ENCODE peak calls at places on chromosomes 16 and 17, in five cellular contexts. One of them, this sample, is unnamed.
A peak's percentile ranks its signal among the peaks of the same experiment; 100 is the strongest.

GRCh38 chr16:9370071-9370491 is 278.6 kb downstream of the HAPSTR1 start:
- DNase-seq in brain microvascular endothelial cell: no peak
- DNase-seq in stomach: no peak
- DNase-seq in adrenal gland: no peak
- DNase-seq in uterus: no peak
- DNase-seq in this sample: no peak

GRCh38 chr17:81160306-81160705 is 5.0 kb upstream of the PVALEF start:
- DNase-seq in brain microvascular endothelial cell: no peak
- DNase-seq in stomach: no peak
- DNase-seq in uterus: no peak
- DNase-seq in adrenal gland: peak; percentile 58
- DNase-seq in this sample: peak; percentile 51

GRCh38 chr16:50153648-50154368 is 702 bp downstream of the TENT4B start:
- DNase-seq in uterus: no peak
- DNase-seq in brain microvascular endothelial cell: no peak
- DNase-seq in adrenal gland: peak; percentile 41
- DNase-seq in stomach: no peak
- DNase-seq in this sample: no peak

GRCh38 chr17:39922006-39922405 is 3.6 kb upstream of the GSDMB start:
- DNase-seq in stomach: no peak
- DNase-seq in brain microvascular endothelial cell: no peak
- DNase-seq in uterus: no peak
- DNase-seq in adrenal gland: no peak
- DNase-seq in this sample: no peak

GRCh38 chr16:79728923-79729240 is 128.3 kb upstream of the MAF start:
- DNase-seq in brain microvascular endothelial cell: no peak
- DNase-seq in adrenal gland: no peak
- DNase-seq in uterus: no peak
- DNase-seq in stomach: no peak
- DNase-seq in this sample: no peak

GRCh38 chr17:62998665-62999393 is 32.8 kb downstream of the TANC2 start:
- DNase-seq in uterus: no peak
- DNase-seq in stomach: no peak
- DNase-seq in brain microvascular endothelial cell: no peak
- DNase-seq in adrenal gland: no peak
- DNase-seq in this sample: no peak

GRCh38 chr17:66717680-66718079 is 117.2 kb upstream of the CACNG5 start:
- DNase-seq in brain microvascular endothelial cell: no peak
- DNase-seq in stomach: no peak
- DNase-seq in uterus: no peak
- DNase-seq in adrenal gland: no peak
- DNase-seq in this sample: peak; percentile 59

GRCh38 chr16:77863250-77863649 is 74.9 kb downstream of the VAT1L start:
- DNase-seq in adrenal gland: no peak
- DNase-seq in brain microvascular endothelial cell: no peak
- DNase-seq in stomach: peak; percentile 67
- DNase-seq in uterus: no peak
- DNase-seq in this sample: no peak

GRCh38 chr16:75281826-75282225 is 30.4 kb upstream of the BCAR1 start:
- DNase-seq in adrenal gland: no peak
- DNase-seq in stomach: no peak
- DNase-seq in uterus: no peak
- DNase-seq in brain microvascular endothelial cell: no peak
- DNase-seq in this sample: no peak

GRCh38 chr17:75317671-75318070 is 28.4 kb upstream of the SLC25A19 start:
- DNase-seq in stomach: no peak
- DNase-seq in brain microvascular endothelial cell: no peak
- DNase-seq in uterus: no peak
- DNase-seq in adrenal gland: no peak
- DNase-seq in this sample: no peak

GRCh38 chr16:54545890-54546476 is 259.4 kb upstream of the IRX3 start:
- DNase-seq in stomach: no peak
- DNase-seq in uterus: no peak
- DNase-seq in brain microvascular endothelial cell: no peak
- DNase-seq in adrenal gland: no peak
- DNase-seq in this sample: no peak

GRCh38 chr17:10790491-10791401 is 13.2 kb downstream of the TMEM238L start:
- DNase-seq in brain microvascular endothelial cell: no peak
- DNase-seq in adrenal gland: peak; percentile 38
- DNase-seq in stomach: peak; percentile 87
- DNase-seq in uterus: no peak
- DNase-seq in this sample: no peak

GRCh38 chr16:49200223-49200820 is 81.3 kb downstream of the CBLN1 start:
- DNase-seq in uterus: no peak
- DNase-seq in brain microvascular endothelial cell: no peak
- DNase-seq in stomach: no peak
- DNase-seq in adrenal gland: no peak
- DNase-seq in this sample: no peak

GRCh38 chr17:34464812-34465211 is 101.8 kb upstream of the CCL1 start:
- DNase-seq in adrenal gland: no peak
- DNase-seq in stomach: no peak
- DNase-seq in uterus: no peak
- DNase-seq in brain microvascular endothelial cell: no peak
- DNase-seq in this sample: no peak

GRCh38 chr16:51900221-51900780 is 646.6 kb downstream of the TOX3 start:
- DNase-seq in uterus: no peak
- DNase-seq in brain microvascular endothelial cell: no peak
- DNase-seq in stomach: no peak
- DNase-seq in adrenal gland: no peak
- DNase-seq in this sample: no peak

GRCh38 chr17:16080366-16080765 is 80.7 kb downstream of the TTC19 start:
- DNase-seq in uterus: no peak
- DNase-seq in stomach: no peak
- DNase-seq in brain microvascular endothelial cell: no peak
- DNase-seq in adrenal gland: no peak
- DNase-seq in this sample: no peak

GRCh38 chr16:17483266-17483864 is 12.6 kb upstream of the XYLT1 start:
- DNase-seq in brain microvascular endothelial cell: no peak
- DNase-seq in adrenal gland: no peak
- DNase-seq in stomach: no peak
- DNase-seq in uterus: no peak
- DNase-seq in this sample: no peak

GRCh38 chr17:13508916-13509315 is 92.8 kb downstream of the HS3ST3A1 start:
- DNase-seq in brain microvascular endothelial cell: no peak
- DNase-seq in uterus: no peak
- DNase-seq in adrenal gland: no peak
- DNase-seq in stomach: no peak
- DNase-seq in this sample: no peak

GRCh38 chr16:28042856-28043255 is 20.7 kb downstream of the GSG1L start:
- DNase-seq in uterus: no peak
- DNase-seq in brain microvascular endothelial cell: no peak
- DNase-seq in adrenal gland: no peak
- DNase-seq in stomach: no peak
- DNase-seq in this sample: no peak

GRCh38 chr16:31528726-31529397 is 1.2 kb downstream of the AHSP start:
- DNase-seq in uterus: peak; percentile 35
- DNase-seq in stomach: no peak
- DNase-seq in adrenal gland: no peak
- DNase-seq in brain microvascular endothelial cell: no peak
- DNase-seq in this sample: peak; percentile 30
- H3K27ac ChIP-seq in uterus: peak overlapping the region; percentile 79
- H3K27ac ChIP-seq in stomach: peak overlapping the region; percentile 53
- H3K27ac ChIP-seq in adrenal gland: no peak overlapping the region
- H3K27ac ChIP-seq in brain microvascular endothelial cell: no peak overlapping the region
- H3K27ac ChIP-seq in this sample: no peak overlapping the region

GRCh38 chr17:50165466-50165865 is 339 bp upstream of the SGCA start:
- DNase-seq in brain microvascular endothelial cell: no peak
- DNase-seq in uterus: no peak
- DNase-seq in adrenal gland: no peak
- DNase-seq in stomach: no peak
- DNase-seq in this sample: no peak
- H3K4me3 ChIP-seq in brain microvascular endothelial cell: no peak overlapping the region
- H3K4me3 ChIP-seq in uterus: no peak overlapping the region
- H3K4me3 ChIP-seq in adrenal gland: no peak overlapping the region
- H3K4me3 ChIP-seq in stomach: no peak overlapping the region
- H3K4me3 ChIP-seq in this sample: no peak overlapping the region

GRCh38 chr16:85916141-85916890 is 17.4 kb downstream of the IRF8 start:
- DNase-seq in stomach: peak; percentile 92
- DNase-seq in brain microvascular endothelial cell: no peak
- DNase-seq in adrenal gland: no peak
- DNase-seq in uterus: no peak
- DNase-seq in this sample: peak; percentile 89
- H3K36me3 ChIP-seq in stomach: peaks cover 3% of the 10 kb centered on the region
- H3K36me3 ChIP-seq in brain microvascular endothelial cell: no peaks in the 10 kb centered on the region
- H3K36me3 ChIP-seq in adrenal gland: peaks cover 10% of the 10 kb centered on the region
- H3K36me3 ChIP-seq in uterus: no peaks in the 10 kb centered on the region
- H3K36me3 ChIP-seq in this sample: peaks cover 2% of the 10 kb centered on the region

DNA sequence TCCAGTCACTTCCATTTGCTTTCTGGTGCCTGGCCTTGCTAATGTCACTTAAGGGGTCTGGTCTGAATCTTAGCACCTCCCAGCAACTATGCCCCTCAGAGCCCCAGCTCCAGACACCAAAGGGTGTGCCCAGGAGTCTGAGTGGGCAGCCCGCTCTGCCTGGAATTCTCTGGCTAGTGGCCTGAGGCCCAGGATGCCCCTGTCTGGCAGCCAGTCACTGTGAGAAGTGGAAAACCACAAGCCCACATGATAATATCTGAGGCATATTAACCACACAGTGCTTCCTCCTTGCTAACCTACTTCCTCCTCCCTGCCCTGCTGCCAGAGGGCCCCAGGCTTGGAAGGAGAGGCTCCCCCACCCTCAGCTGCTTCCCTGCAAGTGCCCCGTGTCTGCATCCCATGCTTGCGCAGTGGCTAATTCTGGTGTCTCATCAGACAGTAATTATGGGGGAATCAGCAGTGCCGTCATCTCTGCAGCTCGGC is 14.0 kb downstream of the SRCIN1 start:
- DNase-seq in uterus: no peak
- DNase-seq in brain microvascular endothelial cell: peak; percentile 8
- DNase-seq in stomach: no peak
- DNase-seq in adrenal gland: no peak
- DNase-seq in this sample: no peak
- H3K27ac ChIP-seq in uterus: no peak overlapping the region
- H3K27ac ChIP-seq in brain microvascular endothelial cell: no peak overlapping the region
- H3K27ac ChIP-seq in stomach: no peak overlapping the region
- H3K27ac ChIP-seq in adrenal gland: no peak overlapping the region
- H3K27ac ChIP-seq in this sample: no peak overlapping the region

GRCh38 chr17:69275751-69276150 is 47.1 kb upstream of the ABCA10 start:
- DNase-seq in brain microvascular endothelial cell: no peak
- DNase-seq in adrenal gland: no peak
- DNase-seq in uterus: no peak
- DNase-seq in stomach: no peak
- DNase-seq in this sample: no peak
- H3K4me3 ChIP-seq in brain microvascular endothelial cell: no peak overlapping the region
- H3K4me3 ChIP-seq in adrenal gland: no peak overlapping the region
- H3K4me3 ChIP-seq in uterus: no peak overlapping the region
- H3K4me3 ChIP-seq in stomach: no peak overlapping the region
- H3K4me3 ChIP-seq in this sample: no peak overlapping the region

GRCh38 chr16:53152321-53152720 is 97.5 kb downstream of the CHD9 start:
- DNase-seq in brain microvascular endothelial cell: no peak
- DNase-seq in adrenal gland: no peak
- DNase-seq in uterus: no peak
- DNase-seq in stomach: no peak
- DNase-seq in this sample: no peak

GRCh38 chr16:53159781-53160436 is 105.1 kb downstream of the CHD9 start:
- DNase-seq in uterus: no peak
- DNase-seq in adrenal gland: no peak
- DNase-seq in stomach: no peak
- DNase-seq in brain microvascular endothelial cell: peak; percentile 15
- DNase-seq in this sample: no peak

GRCh38 chr16:53153130-53153529 is 98.3 kb downstream of the CHD9 start:
- DNase-seq in adrenal gland: no peak
- DNase-seq in brain microvascular endothelial cell: no peak
- DNase-seq in uterus: no peak
- DNase-seq in stomach: no peak
- DNase-seq in this sample: no peak

GRCh38 chr16:53154513-53154912 is 99.7 kb downstream of the CHD9 start:
- DNase-seq in stomach: no peak
- DNase-seq in brain microvascular endothelial cell: peak; percentile 8
- DNase-seq in uterus: no peak
- DNase-seq in adrenal gland: no peak
- DNase-seq in this sample: no peak

GRCh38 chr16:53156516-53156915 is 101.7 kb downstream of the CHD9 start:
- DNase-seq in uterus: no peak
- DNase-seq in stomach: no peak
- DNase-seq in brain microvascular endothelial cell: peak; percentile 35
- DNase-seq in adrenal gland: no peak
- DNase-seq in this sample: no peak
- H3K36me3 ChIP-seq in uterus: no peaks in the 10 kb centered on the region
- H3K36me3 ChIP-seq in stomach: no peaks in the 10 kb centered on the region
- H3K36me3 ChIP-seq in brain microvascular endothelial cell: peaks cover 17% of the 10 kb centered on the region
- H3K36me3 ChIP-seq in adrenal gland: peaks cover 16% of the 10 kb centered on the region
- H3K36me3 ChIP-seq in this sample: peaks cover 4% of the 10 kb centered on the region

This sample was measured in lung.